ENCODE peak calls at places on chromosomes 3 and 15, in four cellular contexts. One of them, this sample, is unnamed.

GRCh38 chr15:25403771-25404170 is 35.1 kb downstream of the UBE3A start:
- DNase-seq in astrocyte: no peak
- DNase-seq in IMR-90: no peak
- DNase-seq in PC-3: no peak
- DNase-seq in this sample: no peak

GRCh38 chr3:86996261-86996955 is 5.5 kb upstream of the VGLL3 start:
- DNase-seq in IMR-90: peak
- DNase-seq in PC-3: no peak
- DNase-seq in astrocyte: peak
- DNase-seq in this sample: no peak

GRCh38 chr15:97903560-97904195 is 56.8 kb upstream of the ARRDC4 start:
- DNase-seq in PC-3: no peak
- DNase-seq in IMR-90: no peak
- DNase-seq in astrocyte: no peak
- DNase-seq in this sample: no peak

GRCh38 chr15:64894395-64895056 is 17.2 kb upstream of the ANKDD1A start:
- DNase-seq in IMR-90: no peak
- DNase-seq in astrocyte: no peak
- DNase-seq in PC-3: no peak
- DNase-seq in this sample: no peak

GRCh38 chr3:87867001-87867400 is 191.8 kb downstream of the CGGBP1 start:
- DNase-seq in IMR-90: no peak
- DNase-seq in astrocyte: peak
- DNase-seq in PC-3: no peak
- DNase-seq in this sample: no peak

GRCh38 chr3:187889601-187890404 is 144.5 kb upstream of the BCL6 start:
- DNase-seq in PC-3: no peak
- DNase-seq in IMR-90: no peak
- DNase-seq in astrocyte: no peak
- DNase-seq in this sample: no peak

GRCh38 chr3:111978493-111978832 is 363 bp upstream of the ABHD10 start:
- DNase-seq in astrocyte: no peak
- DNase-seq in PC-3: no peak
- DNase-seq in IMR-90: no peak
- DNase-seq in this sample: no peak

GRCh38 chr3:178822722-178823121 is 248.9 kb downstream of the ZMAT3 start:
- DNase-seq in IMR-90: no peak
- DNase-seq in PC-3: no peak
- DNase-seq in astrocyte: no peak
- DNase-seq in this sample: peak

GRCh38 chr3:130529816-130530215 is 12.8 kb downstream of the COL6A6 start:
- DNase-seq in IMR-90: no peak
- DNase-seq in astrocyte: no peak
- DNase-seq in PC-3: no peak
- DNase-seq in this sample: no peak

GRCh38 chr15:23647001-23647295 is 719 bp downstream of the MAGEL2 start:
- DNase-seq in astrocyte: no peak
- DNase-seq in IMR-90: no peak
- DNase-seq in PC-3: no peak
- DNase-seq in this sample: peak
- H3K4me3 ChIP-seq in astrocyte: peak
- H3K4me3 ChIP-seq in IMR-90: peak
- H3K4me3 ChIP-seq in PC-3: no peak
- H3K4me3 ChIP-seq in this sample: no peak

DNA sequence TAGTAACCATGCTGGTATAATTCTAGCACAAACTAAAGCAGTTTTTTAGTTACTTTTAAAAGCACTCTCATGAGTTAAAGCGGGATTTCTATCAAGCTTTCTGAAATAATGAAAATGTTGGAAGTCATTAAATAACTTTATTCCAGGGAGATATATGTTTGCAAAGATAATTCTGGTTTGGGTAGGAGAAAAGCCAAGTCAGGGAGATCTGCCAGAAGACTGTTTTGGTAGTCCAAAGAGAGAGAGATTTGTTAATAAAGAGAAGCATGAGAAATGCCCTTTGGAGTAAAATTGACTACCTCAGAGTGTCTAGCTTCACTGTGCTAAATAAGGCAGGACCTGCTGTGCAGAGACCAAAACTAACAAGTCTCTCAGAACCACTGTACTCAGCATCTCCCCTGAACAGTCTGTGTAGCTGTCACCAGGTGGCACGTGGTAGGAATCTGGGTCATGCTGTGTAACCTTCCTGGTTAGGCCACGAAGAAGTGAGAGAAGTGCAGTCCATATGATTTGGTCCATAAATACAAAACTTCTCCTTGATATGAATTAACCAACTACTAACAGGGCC is 31.6 kb upstream of the SLC35G2 start:
- DNase-seq in astrocyte: peak
- DNase-seq in PC-3: no peak
- DNase-seq in IMR-90: peak
- DNase-seq in this sample: peak
- H2AFZ ChIP-seq in astrocyte: peak
- H2AFZ ChIP-seq in PC-3: peak
- H2AFZ ChIP-seq in IMR-90: peak
- H2AFZ ChIP-seq in this sample: peak

DNA sequence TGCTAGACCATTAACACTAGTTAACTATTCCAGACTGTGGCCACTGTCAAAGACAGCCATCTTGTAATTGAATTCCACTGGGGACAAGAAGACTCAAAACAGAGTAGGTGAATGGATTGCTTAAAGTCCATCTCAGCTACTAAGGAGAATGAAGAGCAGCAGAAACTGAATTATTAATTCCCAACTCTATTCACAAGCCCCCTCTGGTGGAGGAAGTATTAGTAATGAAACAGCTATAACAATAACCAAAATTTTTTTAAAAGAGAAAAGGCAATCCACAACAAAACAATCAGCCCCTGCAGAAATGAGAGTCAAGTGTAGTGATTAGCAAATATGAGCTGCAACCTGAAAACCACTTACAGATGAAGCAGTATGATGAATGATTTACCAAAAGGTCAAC is 302.8 kb downstream of the FHIT start:
- DNase-seq in astrocyte: no peak
- DNase-seq in IMR-90: no peak
- DNase-seq in PC-3: peak
- DNase-seq in this sample: no peak
- TF ChIP-seq CTCF in astrocyte: peak
- TF ChIP-seq CTCF in IMR-90: peak
- TF ChIP-seq CTCF in PC-3: peak
- TF ChIP-seq CTCF in this sample: peak

GRCh38 chr3:14810070-14810732 is 8.6 kb upstream of the FGD5 start:
- DNase-seq in astrocyte: no peak
- DNase-seq in IMR-90: no peak
- DNase-seq in PC-3: no peak
- DNase-seq in this sample: no peak

GRCh38 chr3:14811733-14812132 is 7.0 kb upstream of the FGD5 start:
- DNase-seq in PC-3: no peak
- DNase-seq in IMR-90: no peak
- DNase-seq in astrocyte: no peak
- DNase-seq in this sample: no peak

GRCh38 chr3:14812196-14812785 is 6.5 kb upstream of the FGD5 start:
- DNase-seq in IMR-90: no peak
- DNase-seq in astrocyte: no peak
- DNase-seq in PC-3: no peak
- DNase-seq in this sample: no peak

GRCh38 chr3:14808502-14809266 is 10.1 kb upstream of the FGD5 start:
- DNase-seq in PC-3: no peak
- DNase-seq in astrocyte: no peak
- DNase-seq in IMR-90: no peak
- DNase-seq in this sample: peak

GRCh38 chr3:14810795-14811661 is 7.7 kb upstream of the FGD5 start:
- DNase-seq in PC-3: no peak
- DNase-seq in astrocyte: no peak
- DNase-seq in IMR-90: no peak
- DNase-seq in this sample: no peak
- H3K4me3 ChIP-seq in PC-3: no peak
- H3K4me3 ChIP-seq in astrocyte: peak
- H3K4me3 ChIP-seq in IMR-90: no peak
- H3K4me3 ChIP-seq in this sample: no peak

DNA sequence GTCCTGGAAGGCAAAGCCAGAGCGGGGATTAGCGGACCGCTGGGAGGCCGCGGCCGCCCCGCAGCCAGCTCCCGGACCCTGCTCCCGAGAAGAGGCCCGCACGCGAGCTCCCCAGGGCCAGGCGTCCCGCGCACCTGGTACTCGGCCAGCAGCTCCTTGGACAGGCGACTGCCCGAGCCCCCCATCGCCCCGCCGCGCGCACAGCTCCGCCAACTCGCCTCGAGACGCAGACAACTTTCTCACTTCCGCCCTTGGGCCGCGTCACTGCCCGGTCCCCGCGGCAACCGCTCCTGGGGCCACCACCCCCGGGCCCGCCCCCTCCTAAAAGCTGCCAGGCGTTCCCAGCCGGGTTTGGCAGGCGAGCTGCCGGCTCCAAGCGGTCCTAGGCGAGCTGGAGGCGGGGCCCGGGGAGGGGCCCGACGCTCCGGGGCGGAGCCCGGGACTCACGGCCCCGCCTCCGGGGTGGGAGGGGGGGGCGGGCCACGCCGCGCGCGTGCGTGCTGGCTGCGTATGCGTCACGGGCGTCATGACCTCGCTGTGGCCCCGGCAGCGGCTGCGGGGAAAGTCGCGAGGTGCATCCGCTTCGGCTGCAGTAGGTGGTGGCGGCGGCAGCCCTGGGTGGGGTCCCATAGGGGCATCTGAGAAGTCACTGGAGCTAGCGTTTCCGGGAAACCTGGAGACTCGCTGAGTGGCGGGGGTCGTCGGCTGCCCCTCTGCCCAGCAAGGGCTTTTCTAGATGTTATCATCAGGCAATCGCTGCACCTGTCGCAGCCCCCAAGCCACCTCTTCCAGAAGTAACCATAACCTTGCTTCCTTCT is at the start of the genes CIB1 and GDPGP1:
- DNase-seq in PC-3: peak
- DNase-seq in astrocyte: peak
- DNase-seq in IMR-90: peak
- DNase-seq in this sample: peak
- H2AFZ ChIP-seq in PC-3: peak
- H2AFZ ChIP-seq in astrocyte: peak
- H2AFZ ChIP-seq in IMR-90: peak
- H2AFZ ChIP-seq in this sample: peak

GRCh38 chr3:62557450-62557849 is 184.1 kb upstream of the FEZF2 start:
- DNase-seq in IMR-90: no peak
- DNase-seq in astrocyte: no peak
- DNase-seq in PC-3: no peak
- DNase-seq in this sample: no peak

GRCh38 chr3:62556121-62556520 is 182.8 kb upstream of the FEZF2 start:
- DNase-seq in IMR-90: no peak
- DNase-seq in astrocyte: no peak
- DNase-seq in PC-3: no peak
- DNase-seq in this sample: no peak

GRCh38 chr3:62559831-62560445 is 186.6 kb upstream of the FEZF2 start:
- DNase-seq in IMR-90: peak
- DNase-seq in PC-3: peak
- DNase-seq in astrocyte: no peak
- DNase-seq in this sample: peak

GRCh38 chr3:62557983-62558382 is 184.6 kb upstream of the FEZF2 start:
- DNase-seq in IMR-90: no peak
- DNase-seq in PC-3: no peak
- DNase-seq in astrocyte: no peak
- DNase-seq in this sample: no peak

DNA sequence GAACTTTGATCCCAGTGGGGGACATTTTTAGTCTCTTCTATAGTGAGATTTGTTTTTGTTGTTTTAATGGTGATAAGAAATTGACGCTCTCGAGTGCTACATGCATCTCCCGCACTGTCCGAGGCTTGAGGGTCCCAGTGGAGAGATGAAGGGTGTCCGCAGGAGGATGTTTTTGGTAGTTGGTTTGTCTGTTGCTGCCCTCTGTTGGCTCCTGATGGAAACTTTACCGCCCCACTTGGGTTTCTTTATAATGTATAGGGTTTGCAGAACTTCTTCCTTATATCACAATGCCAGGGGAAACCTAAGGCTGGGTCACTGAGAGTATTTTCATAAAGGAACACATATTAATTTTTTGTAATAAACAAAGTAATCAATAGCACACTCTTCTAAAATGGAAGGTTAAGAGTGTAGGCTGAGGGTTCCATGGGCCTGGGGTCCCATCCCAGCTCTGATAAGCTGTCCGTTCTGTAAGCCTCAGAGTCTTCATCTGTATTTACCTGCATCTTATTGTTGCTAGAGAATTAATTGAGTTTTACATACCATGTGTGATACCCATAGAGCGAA is 185.3 kb upstream of the FEZF2 start:
- DNase-seq in astrocyte: no peak
- DNase-seq in IMR-90: peak
- DNase-seq in PC-3: peak
- DNase-seq in this sample: peak
- TF ChIP-seq CTCF in astrocyte: peak
- TF ChIP-seq CTCF in IMR-90: peak
- TF ChIP-seq CTCF in PC-3: peak
- TF ChIP-seq CTCF in this sample: peak